ENCODE peak calls at places on chromosome 16, in ten cellular contexts. I, L, T, Z, X, M, C, G, D and N are unnamed samples.

GRCh38 chr16:1197237-1197866 is 27.7 kb downstream of the TPSG1 start:
- DNase-seq in I (no peak), L (no peak), T (no peak), Z (no peak), X (no peak), M (no peak), C (no peak), G (no peak), D (no peak), N (no peak)

GRCh38 chr16:1812732-1813163 is 13.9 kb downstream of the HAGH start:
- DNase-seq in I (peak), L (peak), T (peak), Z (peak), X (no peak), M (peak), C (no peak), G (no peak), D (peak), N (peak)

GRCh38 chr16:87099001-87099740 is 218.0 kb downstream of the C16orf95 start:
- DNase-seq in I (no peak), L (no peak), T (no peak), Z (no peak), X (peak), M (no peak), C (no peak), G (no peak), D (no peak), N (no peak)

GRCh38 chr16:66431760-66432159 is 4.7 kb downstream of the BEAN1 start:
- DNase-seq in I (no peak), L (no peak), T (no peak), Z (no peak), X (peak), M (no peak), C (no peak), G (no peak), D (no peak), N (no peak)

GRCh38 chr16:77219437-77219836 is 20.2 kb downstream of the SYCE1L start:
- DNase-seq in I (no peak), L (no peak), T (no peak), Z (no peak), X (no peak), M (no peak), C (no peak), G (no peak), D (no peak), N (no peak)

GRCh38 chr16:49019826-49020401 is 261.7 kb downstream of the CBLN1 start:
- DNase-seq in I (no peak), L (no peak), T (no peak), Z (no peak), X (peak), M (no peak), C (no peak), G (no peak), D (no peak), N (no peak)

GRCh38 chr16:77307764-77308561 is 108.8 kb downstream of the SYCE1L start:
- DNase-seq in I (no peak), L (peak), T (no peak), Z (peak), X (no peak), M (no peak), C (peak), G (no peak), D (no peak), N (no peak)

GRCh38 chr16:25108054-25108453 is 3.5 kb upstream of the LCMT1 start:
- DNase-seq in I (no peak), L (peak), T (no peak), Z (no peak), X (no peak), M (no peak), C (no peak), G (no peak), D (peak), N (no peak)

GRCh38 chr16:4876646-4877297 is 29.5 kb downstream of the UBN1 start:
- DNase-seq in I (no peak), L (no peak), T (no peak), Z (no peak), X (no peak), M (no peak), C (no peak), G (no peak), D (no peak), N (no peak)